ENCODE peak calls at places on chromosomes 5 and 9, in five cellular contexts. R is fibroblast of lung, C is small intestine, T is HCT116, Y is aorta. F is an unnamed sample.

GRCh38 chr5:35186749-35187148 is 43.5 kb downstream of the PRLR start:
- DNase-seq in R (no peak), C (peak; percentile 40), T (no peak), Y (no peak), F (no peak)

GRCh38 chr5:157476699-157477408 is 16.8 kb downstream of the NIPAL4 start:
- DNase-seq in R (peak; percentile 79), C (peak; percentile 75), T (peak; percentile 45), Y (peak; percentile 4), F (no peak)

GRCh38 chr9:37747271-37747753 is 6.3 kb upstream of the TRMT10B start:
- DNase-seq in R (peak; percentile 76), C (peak; percentile 73), T (peak; percentile 59), Y (no peak), F (no peak)

GRCh38 chr5:72653586-72653985 is 146.4 kb upstream of the ZNF366 start:
- DNase-seq in R (no peak), C (no peak), T (no peak), Y (no peak), F (no peak)

GRCh38 chr9:115672477-115673316 is 480.9 kb upstream of the PAPPA start:
- DNase-seq in R (peak; percentile 97), C (no peak), T (no peak), Y (no peak), F (peak; percentile 61)

GRCh38 chr5:131252824-131253171 is 11.1 kb upstream of the CDC42SE2 start:
- DNase-seq in R (no peak), C (peak; percentile 68), T (no peak), Y (no peak), F (no peak)

GRCh38 chr5:149559712-149560111 is 8.5 kb upstream of the CSNK1A1 start:
- DNase-seq in R (peak; percentile 83), C (no peak), T (no peak), Y (no peak), F (no peak)

GRCh38 chr5:37724395-37725125 is 115.3 kb downstream of the GDNF start:
- DNase-seq in R (peak; percentile 60), C (no peak), T (no peak), Y (no peak), F (no peak)

GRCh38 chr9:131693651-131694597 is 46.0 kb downstream of the RAPGEF1 start:
- DNase-seq in R (no peak), C (no peak), T (no peak), Y (no peak), F (no peak)

GRCh38 chr9:27791311-27791710 is 218.0 kb upstream of the C9orf72 start:
- DNase-seq in R (no peak), C (no peak), T (no peak), Y (no peak), F (no peak)

GRCh38 chr5:81787843-81788242 is 36.9 kb upstream of the SSBP2 start:
- DNase-seq in R (peak; percentile 95), C (peak; percentile 26), T (no peak), Y (no peak), F (no peak)

GRCh38 chr9:28249424-28249823 is 676.1 kb upstream of the C9orf72 start:
- DNase-seq in R (no peak), C (no peak), T (no peak), Y (no peak), F (no peak)

GRCh38 chr5:93924628-93925027 is 183.2 kb upstream of the POU5F2 start:
- DNase-seq in R (no peak), C (no peak), T (no peak), Y (no peak), F (no peak)

GRCh38 chr5:177458912-177459350 is 12.3 kb downstream of the PRR7 start:
- DNase-seq in R (peak; percentile 26), C (no peak), T (no peak), Y (no peak), F (no peak)

DNA sequence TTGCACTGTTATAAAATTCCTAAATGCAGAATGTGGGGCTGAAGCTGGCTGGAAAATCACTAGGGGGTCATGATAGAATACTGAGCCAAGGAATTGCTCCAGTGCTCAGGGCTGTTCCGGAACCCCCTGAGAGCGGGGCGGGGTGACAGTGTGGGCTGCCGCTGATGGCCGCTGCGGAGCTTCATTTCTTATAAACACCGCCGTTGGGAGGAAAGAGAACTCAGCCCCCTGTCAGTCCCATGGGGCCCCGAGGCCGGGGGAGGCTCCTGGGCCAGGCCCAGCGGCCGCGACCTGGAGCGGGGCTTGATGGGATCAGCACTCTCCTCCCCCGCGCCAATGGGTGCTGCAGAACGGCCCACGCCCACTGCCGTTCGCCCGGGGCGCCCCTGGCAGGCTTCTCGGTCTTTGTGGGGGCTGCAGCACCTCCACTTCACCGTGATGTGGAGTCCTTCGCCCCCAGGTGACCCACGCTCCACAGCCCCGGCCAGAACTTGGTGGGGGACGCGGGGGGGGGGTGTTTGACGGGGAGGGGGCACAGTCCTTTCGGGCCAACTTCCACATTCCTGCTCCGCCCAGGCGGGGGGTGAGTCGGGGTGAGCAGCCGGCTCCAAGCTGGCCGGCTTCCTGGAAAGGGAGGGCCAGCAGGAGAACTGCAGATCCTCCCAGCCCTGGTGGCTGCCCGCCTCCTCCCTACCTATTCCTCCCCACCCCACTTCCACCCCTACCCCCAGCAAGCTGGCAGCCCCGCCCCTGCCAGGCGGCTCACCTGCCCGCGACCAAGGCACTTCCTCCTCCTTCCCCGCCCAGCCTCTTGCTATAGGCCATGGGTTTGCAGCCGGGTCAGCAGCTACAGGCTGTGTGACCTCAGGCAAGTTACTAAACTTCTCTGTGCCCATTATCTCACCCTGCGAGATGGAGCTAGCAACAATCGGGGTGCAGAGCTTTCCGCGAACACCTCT is 5.4 kb upstream of the IRF1 start:
- DNase-seq in R (peak; percentile 94), C (peak; percentile 98), T (peak; percentile 87), Y (peak; percentile 94), F (peak; percentile 100)
- H3K4me1 ChIP-seq in R (peaks cover 47% of the 10 kb centered on the region), C (peaks cover 16% of the 10 kb centered on the region), T (peaks cover 30% of the 10 kb centered on the region), Y (no peaks in the 10 kb centered on the region), F (peaks cover 38% of the 10 kb centered on the region)

DNA sequence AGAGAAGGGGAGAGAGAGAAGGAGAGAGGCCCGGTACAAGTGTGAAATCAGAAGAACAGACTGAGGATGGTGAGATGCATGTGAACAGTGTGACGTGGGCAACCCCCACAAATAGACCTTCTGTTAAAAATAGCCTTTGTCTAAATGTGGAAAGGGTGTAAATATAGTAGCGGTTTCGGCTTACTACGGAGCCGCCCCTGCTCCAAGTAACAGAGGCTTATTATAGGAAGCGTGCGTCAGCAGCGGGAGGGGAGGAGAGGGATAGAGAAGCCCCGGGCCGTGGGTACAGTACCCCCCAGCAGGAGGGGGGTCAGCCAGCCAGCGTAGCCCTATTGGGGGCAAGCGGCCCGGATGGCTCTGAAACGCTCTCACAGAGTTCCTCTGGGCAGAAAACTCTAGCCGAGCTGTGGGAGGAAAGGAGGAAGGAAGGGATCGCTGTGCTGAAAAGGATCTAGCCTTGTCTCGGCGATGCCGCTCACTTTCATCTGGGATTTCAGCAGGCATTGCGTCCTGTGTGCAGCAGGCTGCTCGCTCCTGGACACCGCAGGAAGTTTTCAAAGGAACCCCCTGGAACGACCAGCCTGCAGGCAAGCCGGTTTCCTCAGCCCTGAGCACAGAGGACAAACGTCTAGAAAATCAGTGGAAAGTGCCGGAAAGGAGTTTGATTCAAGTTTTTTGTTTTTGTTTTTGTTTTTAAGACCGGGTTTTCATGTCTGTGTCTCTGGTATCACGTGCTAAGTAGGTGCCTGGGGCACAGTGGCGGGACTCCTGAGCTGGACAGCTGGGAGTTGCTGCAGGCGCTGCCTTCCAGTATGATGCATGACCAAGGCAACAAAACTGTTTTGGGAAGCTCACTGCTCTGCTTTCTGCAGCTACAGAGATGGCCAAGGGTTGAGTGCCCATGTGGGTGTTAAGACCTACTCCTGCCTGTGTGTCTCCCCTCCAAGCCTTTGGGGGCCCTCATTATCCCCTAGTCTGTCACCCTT is 146.6 kb downstream of the SEC61B start:
- DNase-seq in R (peak; percentile 95), C (no peak), T (no peak), Y (peak; percentile 93), F (no peak)
- H3K4me3 ChIP-seq in R (peak overlapping the region; percentile 54), C (no peak overlapping the region), T (no peak overlapping the region), Y (peak overlapping the region; percentile 42), F (no peak overlapping the region)

DNA sequence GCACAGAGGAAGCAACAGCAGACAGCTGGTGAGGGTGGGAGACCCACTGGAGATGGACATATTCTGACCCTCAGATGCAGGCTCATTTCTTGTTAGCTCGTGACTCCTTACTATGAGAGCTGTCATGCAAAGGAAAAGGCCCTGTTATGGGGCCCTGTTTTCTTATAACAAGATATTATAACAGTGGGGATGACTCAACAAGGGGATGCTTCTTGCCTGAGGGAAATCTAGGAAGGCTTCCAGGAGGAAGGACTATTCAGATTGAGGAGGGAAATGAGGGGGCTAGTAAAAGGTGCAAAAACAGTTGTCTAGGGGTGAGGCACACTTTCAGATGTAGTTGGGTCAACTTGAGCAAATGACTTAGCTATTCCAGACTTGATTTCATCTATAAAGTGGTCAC is 83.0 kb downstream of the DAB2IP start:
- DNase-seq in R (no peak), C (no peak), T (no peak), Y (no peak), F (no peak)
- H3K4me1 ChIP-seq in R (peaks cover 26% of the 10 kb centered on the region), C (no peaks in the 10 kb centered on the region), T (peaks cover 40% of the 10 kb centered on the region), Y (peaks cover 4% of the 10 kb centered on the region), F (peaks cover 32% of the 10 kb centered on the region)

GRCh38 chr9:19481971-19482404 is 73.2 kb downstream of the ACER2 start:
- DNase-seq in R (no peak), C (no peak), T (no peak), Y (no peak), F (no peak)
- H3K4me3 ChIP-seq in R (no peak overlapping the region), C (no peak overlapping the region), T (no peak overlapping the region), Y (no peak overlapping the region), F (no peak overlapping the region)

DNA sequence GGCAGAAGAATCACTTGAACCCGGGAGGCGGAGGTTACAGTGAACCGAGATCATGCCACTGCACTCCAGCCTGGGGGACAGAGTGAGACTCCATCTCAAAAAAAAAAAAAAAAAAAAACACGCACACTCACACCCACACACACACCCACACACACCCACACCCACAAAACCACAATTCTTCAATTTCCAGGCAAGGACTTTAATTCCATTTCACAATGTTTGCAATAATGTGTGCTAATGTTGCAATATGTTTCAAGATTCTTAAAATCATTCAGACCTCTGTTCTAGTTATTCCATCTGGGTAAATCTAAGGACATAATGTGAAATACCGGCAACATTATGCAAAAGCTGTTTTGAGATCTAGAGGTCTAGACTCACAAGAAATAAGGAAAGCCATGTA is 28.3 kb downstream of the CCDC69 start:
- DNase-seq in R (peak; percentile 91), C (no peak), T (no peak), Y (peak; percentile 30), F (no peak)
- H3K4me1 ChIP-seq in R (no peaks in the 10 kb centered on the region), C (no peaks in the 10 kb centered on the region), T (no peaks in the 10 kb centered on the region), Y (no peaks in the 10 kb centered on the region), F (no peaks in the 10 kb centered on the region)

GRCh38 chr5:125005287-125005686 is 258.8 kb upstream of the ZNF608 start:
- DNase-seq in R (no peak), C (no peak), T (no peak), Y (no peak), F (no peak)
- H3K4me3 ChIP-seq in R (no peak overlapping the region), C (no peak overlapping the region), T (no peak overlapping the region), Y (no peak overlapping the region), F (no peak overlapping the region)